ENCODE peak calls at places on chromosomes 4 and X, in six cellular contexts. One of them, this sample, is unnamed.

GRCh38 chrX:47321386-47321785 is 49.0 kb upstream of the ZNF157 start:
- DNase-seq in H9: peak; percentile 93
- DNase-seq in mesenchymal stem cell: peak; percentile 51
- DNase-seq in H1: peak; percentile 78
- DNase-seq in neuronal stem cell: peak; percentile 57
- DNase-seq in IMR-90: peak; percentile 43
- DNase-seq in this sample: peak; percentile 96

GRCh38 chr4:22607382-22607781 is 85.4 kb upstream of the GBA3 start:
- DNase-seq in H9: peak; percentile 52
- DNase-seq in mesenchymal stem cell: peak; percentile 28
- DNase-seq in H1: peak; percentile 21
- DNase-seq in neuronal stem cell: peak; percentile 3
- DNase-seq in IMR-90: peak; percentile 31
- DNase-seq in this sample: peak; percentile 56

GRCh38 chrX:73831500-73831899 is 268.5 kb downstream of the CHIC1 start:
- DNase-seq in H9: no peak
- DNase-seq in mesenchymal stem cell: no peak
- DNase-seq in H1: no peak
- DNase-seq in neuronal stem cell: no peak
- DNase-seq in IMR-90: no peak
- DNase-seq in this sample: no peak

GRCh38 chrX:70970482-70970999 is 39.6 kb upstream of the SLC7A3 start:
- DNase-seq in H9: no peak
- DNase-seq in mesenchymal stem cell: peak; percentile 32
- DNase-seq in H1: no peak
- DNase-seq in neuronal stem cell: no peak
- DNase-seq in IMR-90: peak; percentile 16
- DNase-seq in this sample: peak; percentile 42

GRCh38 chr4:99507762-99508161 is 3.1 kb upstream of the C4orf17 start:
- DNase-seq in H9: no peak
- DNase-seq in mesenchymal stem cell: no peak
- DNase-seq in H1: no peak
- DNase-seq in neuronal stem cell: no peak
- DNase-seq in IMR-90: no peak
- DNase-seq in this sample: peak; percentile 51

GRCh38 chrX:101359966-101360365 is 11.4 kb upstream of the TIMM8A start:
- DNase-seq in H9: no peak
- DNase-seq in mesenchymal stem cell: no peak
- DNase-seq in H1: no peak
- DNase-seq in neuronal stem cell: no peak
- DNase-seq in IMR-90: peak; percentile 52
- DNase-seq in this sample: no peak

GRCh38 chr4:138851626-138852443 is 163.7 kb upstream of the NOCT start:
- DNase-seq in H9: peak; percentile 46
- DNase-seq in mesenchymal stem cell: no peak
- DNase-seq in H1: no peak
- DNase-seq in neuronal stem cell: no peak
- DNase-seq in IMR-90: peak; percentile 8
- DNase-seq in this sample: peak; percentile 76

GRCh38 chrX:112048707-112049106 is 33.9 kb downstream of the TRPC5 start:
- DNase-seq in H9: peak; percentile 31
- DNase-seq in mesenchymal stem cell: no peak
- DNase-seq in H1: no peak
- DNase-seq in neuronal stem cell: no peak
- DNase-seq in IMR-90: no peak
- DNase-seq in this sample: peak; percentile 25

GRCh38 chrX:50579955-50580354 is 109.3 kb upstream of the DGKK start:
- DNase-seq in H9: peak; percentile 47
- DNase-seq in mesenchymal stem cell: peak; percentile 57
- DNase-seq in H1: no peak
- DNase-seq in neuronal stem cell: peak; percentile 37
- DNase-seq in IMR-90: peak; percentile 57
- DNase-seq in this sample: peak; percentile 70

DNA sequence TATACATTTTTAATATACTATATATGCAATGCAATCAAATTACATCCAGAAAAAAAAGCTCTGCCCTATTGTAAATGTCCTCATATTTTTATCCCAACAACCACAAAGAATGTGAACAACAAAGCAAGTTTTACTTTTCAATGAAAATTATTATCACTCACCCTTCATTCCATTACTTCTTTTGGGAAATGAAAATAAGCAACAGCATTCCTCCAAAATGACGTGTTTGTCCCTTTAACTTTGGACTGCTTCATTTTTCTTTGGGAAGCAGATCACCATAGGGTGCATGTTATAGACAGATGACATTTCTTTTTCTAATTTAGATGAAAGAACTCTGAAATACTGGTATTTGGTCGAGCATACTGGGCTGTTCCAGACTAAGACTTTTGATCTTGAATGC is 667.1 kb upstream of the BOD1L1 start:
- DNase-seq in H9: no peak
- DNase-seq in mesenchymal stem cell: no peak
- DNase-seq in H1: no peak
- DNase-seq in neuronal stem cell: no peak
- DNase-seq in IMR-90: peak; percentile 23
- DNase-seq in this sample: no peak
- H3K4me1 ChIP-seq in H9: peaks cover 3% of the 10 kb centered on the region
- H3K4me1 ChIP-seq in mesenchymal stem cell: no peaks in the 10 kb centered on the region
- H3K4me1 ChIP-seq in H1: no peaks in the 10 kb centered on the region
- H3K4me1 ChIP-seq in neuronal stem cell: no peaks in the 10 kb centered on the region
- H3K4me1 ChIP-seq in IMR-90: no peaks in the 10 kb centered on the region
- H3K4me1 ChIP-seq in this sample: no peaks in the 10 kb centered on the region

GRCh38 chr4:48490680-48491513 is 845 bp downstream of the ZAR1 start:
- DNase-seq in H9: peak; percentile 64
- DNase-seq in mesenchymal stem cell: no peak
- DNase-seq in H1: no peak
- DNase-seq in neuronal stem cell: no peak
- DNase-seq in IMR-90: no peak
- DNase-seq in this sample: peak; percentile 53
- H2BK15ac ChIP-seq in H9: no peak overlapping the region
- H2BK15ac ChIP-seq in mesenchymal stem cell: no peak overlapping the region
- H2BK15ac ChIP-seq in H1: no peak overlapping the region
- H2BK15ac ChIP-seq in neuronal stem cell: peak overlapping the region; percentile 60
- H2BK15ac ChIP-seq in IMR-90: no peak overlapping the region
- H2BK15ac ChIP-seq in this sample: no peak overlapping the region

GRCh38 chr4:151103758-151104157 is 4.3 kb downstream of the RPS3A start:
- DNase-seq in H9: no peak
- DNase-seq in mesenchymal stem cell: no peak
- DNase-seq in H1: no peak
- DNase-seq in neuronal stem cell: no peak
- DNase-seq in IMR-90: no peak
- DNase-seq in this sample: no peak

GRCh38 chr4:151107063-151107462 is 7.6 kb downstream of the RPS3A start:
- DNase-seq in H9: no peak
- DNase-seq in mesenchymal stem cell: no peak
- DNase-seq in H1: no peak
- DNase-seq in neuronal stem cell: no peak
- DNase-seq in IMR-90: no peak
- DNase-seq in this sample: no peak

GRCh38 chr4:151110236-151110635 is 10.8 kb downstream of the RPS3A start:
- DNase-seq in H9: no peak
- DNase-seq in mesenchymal stem cell: no peak
- DNase-seq in H1: no peak
- DNase-seq in neuronal stem cell: no peak
- DNase-seq in IMR-90: no peak
- DNase-seq in this sample: no peak

GRCh38 chr4:151104621-151105020 is 5.2 kb downstream of the RPS3A start:
- DNase-seq in H9: no peak
- DNase-seq in mesenchymal stem cell: no peak
- DNase-seq in H1: no peak
- DNase-seq in neuronal stem cell: no peak
- DNase-seq in IMR-90: no peak
- DNase-seq in this sample: no peak

GRCh38 chr4:151105454-151106032 is 6.1 kb downstream of the RPS3A start:
- DNase-seq in H9: no peak
- DNase-seq in mesenchymal stem cell: no peak
- DNase-seq in H1: no peak
- DNase-seq in neuronal stem cell: no peak
- DNase-seq in IMR-90: no peak
- DNase-seq in this sample: no peak
- H4K8ac ChIP-seq in H9: no peak overlapping the region
- H4K8ac ChIP-seq in mesenchymal stem cell: no peak overlapping the region
- H4K8ac ChIP-seq in H1: peak overlapping the region; percentile 35
- H4K8ac ChIP-seq in neuronal stem cell: peak overlapping the region; percentile 24
- H4K8ac ChIP-seq in IMR-90: no peak overlapping the region
- H4K8ac ChIP-seq in this sample: no peak overlapping the region

DNA sequence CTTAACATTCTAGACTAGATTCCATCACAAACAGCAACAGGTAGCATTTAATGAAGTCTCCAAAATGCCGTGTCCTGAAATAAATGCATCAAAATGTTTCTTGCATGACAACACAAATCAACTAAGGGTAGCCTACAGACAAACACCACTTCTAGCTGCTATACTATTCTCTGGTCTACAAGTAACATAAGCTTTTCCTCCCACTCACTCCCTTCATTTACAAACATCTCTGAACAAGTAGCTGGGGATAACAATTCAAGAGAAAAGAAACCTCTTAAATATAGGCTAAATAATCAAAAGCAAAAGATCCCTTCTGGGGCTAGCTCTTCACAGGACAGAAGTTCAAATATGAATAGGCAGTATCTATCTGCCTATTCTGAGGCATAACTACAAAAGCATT is 20.7 kb downstream of the PPP3CA start:
- DNase-seq in H9: no peak
- DNase-seq in mesenchymal stem cell: no peak
- DNase-seq in H1: no peak
- DNase-seq in neuronal stem cell: no peak
- DNase-seq in IMR-90: peak; percentile 17
- DNase-seq in this sample: no peak
- H3K4me1 ChIP-seq in H9: peaks cover 9% of the 10 kb centered on the region
- H3K4me1 ChIP-seq in mesenchymal stem cell: no peaks in the 10 kb centered on the region
- H3K4me1 ChIP-seq in H1: peaks cover 29% of the 10 kb centered on the region
- H3K4me1 ChIP-seq in neuronal stem cell: peaks cover 2% of the 10 kb centered on the region
- H3K4me1 ChIP-seq in IMR-90: no peaks in the 10 kb centered on the region
- H3K4me1 ChIP-seq in this sample: peaks cover 2% of the 10 kb centered on the region

GRCh38 chr4:57099363-57099762 is 10.8 kb downstream of the IGFBP7 start:
- DNase-seq in H9: no peak
- DNase-seq in mesenchymal stem cell: no peak
- DNase-seq in H1: no peak
- DNase-seq in neuronal stem cell: no peak
- DNase-seq in IMR-90: no peak
- DNase-seq in this sample: no peak

GRCh38 chr4:57098415-57098814 is 11.8 kb downstream of the IGFBP7 start:
- DNase-seq in H9: no peak
- DNase-seq in mesenchymal stem cell: no peak
- DNase-seq in H1: no peak
- DNase-seq in neuronal stem cell: no peak
- DNase-seq in IMR-90: no peak
- DNase-seq in this sample: no peak

GRCh38 chr4:57095956-57096355 is 14.2 kb downstream of the IGFBP7 start:
- DNase-seq in H9: no peak
- DNase-seq in mesenchymal stem cell: no peak
- DNase-seq in H1: no peak
- DNase-seq in neuronal stem cell: no peak
- DNase-seq in IMR-90: no peak
- DNase-seq in this sample: no peak

GRCh38 chr4:57098945-57099344 is 11.2 kb downstream of the IGFBP7 start:
- DNase-seq in H9: no peak
- DNase-seq in mesenchymal stem cell: peak; percentile 92
- DNase-seq in H1: no peak
- DNase-seq in neuronal stem cell: no peak
- DNase-seq in IMR-90: peak; percentile 91
- DNase-seq in this sample: no peak

GRCh38 chr4:57097711-57098110 is 12.5 kb downstream of the IGFBP7 start:
- DNase-seq in H9: no peak
- DNase-seq in mesenchymal stem cell: no peak
- DNase-seq in H1: no peak
- DNase-seq in neuronal stem cell: no peak
- DNase-seq in IMR-90: no peak
- DNase-seq in this sample: no peak
- H2BK15ac ChIP-seq in H9: no peak overlapping the region
- H2BK15ac ChIP-seq in mesenchymal stem cell: peak overlapping the region; percentile 46
- H2BK15ac ChIP-seq in H1: no peak overlapping the region
- H2BK15ac ChIP-seq in neuronal stem cell: no peak overlapping the region
- H2BK15ac ChIP-seq in IMR-90: peak overlapping the region; percentile 34
- H2BK15ac ChIP-seq in this sample: no peak overlapping the region

GRCh38 chrX:41923257-41923924 is at the start of gene CASK:
- DNase-seq in H9: peak; percentile 94
- DNase-seq in mesenchymal stem cell: peak; percentile 87
- DNase-seq in H1: peak; percentile 66
- DNase-seq in neuronal stem cell: peak; percentile 90
- DNase-seq in IMR-90: peak; percentile 87
- DNase-seq in this sample: peak; percentile 91
- H4K8ac ChIP-seq in H9: no peak within 1 kb of the TSS
- H4K8ac ChIP-seq in mesenchymal stem cell: no peak within 1 kb of the TSS
- H4K8ac ChIP-seq in H1: peak within 1 kb of the TSS; percentile 11
- H4K8ac ChIP-seq in neuronal stem cell: no peak within 1 kb of the TSS
- H4K8ac ChIP-seq in IMR-90: peak within 1 kb of the TSS; percentile 70
- H4K8ac ChIP-seq in this sample: no peak within 1 kb of the TSS